ENCODE peak calls at places on chromosomes 11 and 22, in six cellular contexts. One of them, this sample, is unnamed.
A peak's percentile ranks its signal among the peaks of the same experiment; 100 is the strongest.

GRCh38 chr22:34579519-34579918 is 486.4 kb upstream of the ISX start:
- DNase-seq in IMR-90: no peak
- DNase-seq in trophoblast cell: no peak
- DNase-seq in neuronal stem cell: no peak
- DNase-seq in H1: no peak
- DNase-seq in mesenchymal stem cell: no peak
- DNase-seq in this sample: no peak

GRCh38 chr11:133872160-133872559 is 26.8 kb upstream of the SPATA19 start:
- DNase-seq in neuronal stem cell: no peak
- DNase-seq in H1: no peak
- DNase-seq in trophoblast cell: no peak
- DNase-seq in mesenchymal stem cell: no peak
- DNase-seq in IMR-90: no peak
- DNase-seq in this sample: no peak

GRCh38 chr22:48743601-48744282 is 1083.9 kb downstream of the BRD1 start:
- DNase-seq in IMR-90: no peak
- DNase-seq in H1: peak; percentile 37
- DNase-seq in mesenchymal stem cell: no peak
- DNase-seq in trophoblast cell: no peak
- DNase-seq in neuronal stem cell: no peak
- DNase-seq in this sample: no peak

GRCh38 chr11:72758304-72758689 is 6.1 kb upstream of the ARAP1 start:
- DNase-seq in IMR-90: peak; percentile 84
- DNase-seq in mesenchymal stem cell: peak; percentile 60
- DNase-seq in H1: no peak
- DNase-seq in neuronal stem cell: no peak
- DNase-seq in trophoblast cell: peak; percentile 49
- DNase-seq in this sample: no peak

GRCh38 chr22:43921361-43921760 is 2.2 kb upstream of the PNPLA3 start:
- DNase-seq in mesenchymal stem cell: peak; percentile 89
- DNase-seq in trophoblast cell: peak; percentile 81
- DNase-seq in H1: no peak
- DNase-seq in neuronal stem cell: no peak
- DNase-seq in IMR-90: peak; percentile 77
- DNase-seq in this sample: no peak

GRCh38 chr22:17431179-17431578 is 61.9 kb downstream of the CECR2 start:
- DNase-seq in neuronal stem cell: no peak
- DNase-seq in trophoblast cell: no peak
- DNase-seq in H1: no peak
- DNase-seq in mesenchymal stem cell: no peak
- DNase-seq in IMR-90: no peak
- DNase-seq in this sample: no peak

GRCh38 chr11:11979487-11980117 is 28.8 kb downstream of the DKK3 start:
- DNase-seq in H1: no peak
- DNase-seq in mesenchymal stem cell: peak; percentile 91
- DNase-seq in IMR-90: peak; percentile 81
- DNase-seq in neuronal stem cell: no peak
- DNase-seq in trophoblast cell: peak; percentile 93
- DNase-seq in this sample: no peak

GRCh38 chr11:61737131-61737530 is 15.3 kb upstream of the MYRF start:
- DNase-seq in H1: no peak
- DNase-seq in mesenchymal stem cell: no peak
- DNase-seq in trophoblast cell: no peak
- DNase-seq in IMR-90: no peak
- DNase-seq in neuronal stem cell: no peak
- DNase-seq in this sample: no peak

GRCh38 chr11:119375629-119376196 is 5.8 kb downstream of the USP2 start:
- DNase-seq in trophoblast cell: no peak
- DNase-seq in neuronal stem cell: no peak
- DNase-seq in mesenchymal stem cell: peak; percentile 40
- DNase-seq in H1: peak; percentile 57
- DNase-seq in IMR-90: peak; percentile 86
- DNase-seq in this sample: peak; percentile 47

GRCh38 chr11:121451982-121452608 is at the start of gene SORL1:
- DNase-seq in mesenchymal stem cell: peak; percentile 67
- DNase-seq in trophoblast cell: peak; percentile 22
- DNase-seq in H1: peak; percentile 90
- DNase-seq in neuronal stem cell: peak; percentile 78
- DNase-seq in IMR-90: peak; percentile 55
- DNase-seq in this sample: peak; percentile 84

GRCh38 chr11:31940396-31941037 is 129.4 kb upstream of the PAX6 start:
- DNase-seq in trophoblast cell: no peak
- DNase-seq in neuronal stem cell: no peak
- DNase-seq in IMR-90: peak; percentile 30
- DNase-seq in H1: no peak
- DNase-seq in mesenchymal stem cell: no peak
- DNase-seq in this sample: no peak

GRCh38 chr11:65580031-65580692 is 4.3 kb downstream of the EHBP1L1 start:
- DNase-seq in H1: no peak
- DNase-seq in neuronal stem cell: no peak
- DNase-seq in mesenchymal stem cell: no peak
- DNase-seq in IMR-90: no peak
- DNase-seq in trophoblast cell: no peak
- DNase-seq in this sample: no peak

GRCh38 chr22:27952779-27953178 is 33.7 kb upstream of the PITPNB start:
- DNase-seq in IMR-90: no peak
- DNase-seq in H1: no peak
- DNase-seq in trophoblast cell: no peak
- DNase-seq in mesenchymal stem cell: no peak
- DNase-seq in neuronal stem cell: no peak
- DNase-seq in this sample: no peak

GRCh38 chr11:116109228-116109627 is 605.0 kb upstream of the CADM1 start:
- DNase-seq in trophoblast cell: peak; percentile 47
- DNase-seq in H1: no peak
- DNase-seq in IMR-90: peak; percentile 44
- DNase-seq in neuronal stem cell: no peak
- DNase-seq in mesenchymal stem cell: peak; percentile 6
- DNase-seq in this sample: peak; percentile 18

GRCh38 chr11:79182794-79183193 is 258.0 kb downstream of the TENM4 start:
- DNase-seq in trophoblast cell: peak; percentile 82
- DNase-seq in IMR-90: peak; percentile 97
- DNase-seq in H1: no peak
- DNase-seq in neuronal stem cell: no peak
- DNase-seq in mesenchymal stem cell: no peak
- DNase-seq in this sample: no peak

GRCh38 chr11:124467376-124468061 is 22.0 kb upstream of the OR8B8 start:
- DNase-seq in mesenchymal stem cell: no peak
- DNase-seq in IMR-90: peak; percentile 2
- DNase-seq in trophoblast cell: no peak
- DNase-seq in neuronal stem cell: no peak
- DNase-seq in H1: no peak
- DNase-seq in this sample: no peak

GRCh38 chr22:33326540-33327295 is 268.5 kb upstream of the SYN3 start:
- DNase-seq in H1: no peak
- DNase-seq in IMR-90: no peak
- DNase-seq in mesenchymal stem cell: no peak
- DNase-seq in neuronal stem cell: no peak
- DNase-seq in trophoblast cell: no peak
- DNase-seq in this sample: no peak

GRCh38 chr11:64209563-64209843 is 3.0 kb downstream of the FERMT3 start:
- DNase-seq in IMR-90: no peak
- DNase-seq in trophoblast cell: no peak
- DNase-seq in H1: no peak
- DNase-seq in neuronal stem cell: no peak
- DNase-seq in mesenchymal stem cell: no peak
- DNase-seq in this sample: no peak

GRCh38 chr11:30873924-30874323 is 287.8 kb upstream of the MPPED2 start:
- DNase-seq in trophoblast cell: no peak
- DNase-seq in mesenchymal stem cell: no peak
- DNase-seq in H1: no peak
- DNase-seq in IMR-90: no peak
- DNase-seq in neuronal stem cell: no peak
- DNase-seq in this sample: no peak

GRCh38 chr22:30327864-30328345 is 1.2 kb upstream of the TBC1D10A start:
- DNase-seq in IMR-90: no peak
- DNase-seq in mesenchymal stem cell: peak; percentile 22
- DNase-seq in neuronal stem cell: no peak
- DNase-seq in H1: no peak
- DNase-seq in trophoblast cell: peak; percentile 86
- DNase-seq in this sample: peak; percentile 57

GRCh38 chr11:134573857-134574256 is 161.8 kb upstream of the B3GAT1 start:
- DNase-seq in neuronal stem cell: no peak
- DNase-seq in IMR-90: no peak
- DNase-seq in H1: peak; percentile 41
- DNase-seq in mesenchymal stem cell: no peak
- DNase-seq in trophoblast cell: no peak
- DNase-seq in this sample: no peak

GRCh38 chr11:94000641-94001040 is 20.5 kb upstream of the HEPHL1 start:
- DNase-seq in IMR-90: peak; percentile 12
- DNase-seq in H1: no peak
- DNase-seq in mesenchymal stem cell: no peak
- DNase-seq in neuronal stem cell: no peak
- DNase-seq in trophoblast cell: no peak
- DNase-seq in this sample: no peak

GRCh38 chr11:104771782-104772181 is 126.5 kb downstream of the CASP12 start:
- DNase-seq in mesenchymal stem cell: peak; percentile 34
- DNase-seq in IMR-90: no peak
- DNase-seq in neuronal stem cell: no peak
- DNase-seq in trophoblast cell: no peak
- DNase-seq in H1: no peak
- DNase-seq in this sample: no peak

GRCh38 chr22:37074537-37074936 is 23.0 kb downstream of the KCTD17 start:
- DNase-seq in neuronal stem cell: no peak
- DNase-seq in trophoblast cell: no peak
- DNase-seq in mesenchymal stem cell: no peak
- DNase-seq in H1: no peak
- DNase-seq in IMR-90: no peak
- DNase-seq in this sample: no peak

GRCh38 chr11:12585861-12586260 is 88.4 kb upstream of the TEAD1 start:
- DNase-seq in H1: no peak
- DNase-seq in IMR-90: no peak
- DNase-seq in mesenchymal stem cell: no peak
- DNase-seq in trophoblast cell: no peak
- DNase-seq in neuronal stem cell: no peak
- DNase-seq in this sample: no peak

GRCh38 chr11:119368121-119369034 is 13.1 kb downstream of the USP2 start:
- DNase-seq in mesenchymal stem cell: peak; percentile 48
- DNase-seq in trophoblast cell: no peak
- DNase-seq in IMR-90: peak; percentile 34
- DNase-seq in neuronal stem cell: no peak
- DNase-seq in H1: no peak
- DNase-seq in this sample: no peak

GRCh38 chr11:6647282-6647679 is 8.3 kb downstream of the DCHS1 start:
- DNase-seq in trophoblast cell: no peak
- DNase-seq in IMR-90: peak; percentile 56
- DNase-seq in mesenchymal stem cell: peak; percentile 64
- DNase-seq in H1: no peak
- DNase-seq in neuronal stem cell: no peak
- DNase-seq in this sample: no peak

GRCh38 chr11:95371147-95371546 is 140.1 kb upstream of the SESN3 start:
- DNase-seq in trophoblast cell: no peak
- DNase-seq in H1: no peak
- DNase-seq in neuronal stem cell: no peak
- DNase-seq in mesenchymal stem cell: no peak
- DNase-seq in IMR-90: no peak
- DNase-seq in this sample: no peak

GRCh38 chr11:22276535-22276934 is 61.6 kb upstream of the SLC17A6 start:
- DNase-seq in IMR-90: no peak
- DNase-seq in neuronal stem cell: no peak
- DNase-seq in trophoblast cell: no peak
- DNase-seq in H1: no peak
- DNase-seq in mesenchymal stem cell: no peak
- DNase-seq in this sample: no peak

DNA sequence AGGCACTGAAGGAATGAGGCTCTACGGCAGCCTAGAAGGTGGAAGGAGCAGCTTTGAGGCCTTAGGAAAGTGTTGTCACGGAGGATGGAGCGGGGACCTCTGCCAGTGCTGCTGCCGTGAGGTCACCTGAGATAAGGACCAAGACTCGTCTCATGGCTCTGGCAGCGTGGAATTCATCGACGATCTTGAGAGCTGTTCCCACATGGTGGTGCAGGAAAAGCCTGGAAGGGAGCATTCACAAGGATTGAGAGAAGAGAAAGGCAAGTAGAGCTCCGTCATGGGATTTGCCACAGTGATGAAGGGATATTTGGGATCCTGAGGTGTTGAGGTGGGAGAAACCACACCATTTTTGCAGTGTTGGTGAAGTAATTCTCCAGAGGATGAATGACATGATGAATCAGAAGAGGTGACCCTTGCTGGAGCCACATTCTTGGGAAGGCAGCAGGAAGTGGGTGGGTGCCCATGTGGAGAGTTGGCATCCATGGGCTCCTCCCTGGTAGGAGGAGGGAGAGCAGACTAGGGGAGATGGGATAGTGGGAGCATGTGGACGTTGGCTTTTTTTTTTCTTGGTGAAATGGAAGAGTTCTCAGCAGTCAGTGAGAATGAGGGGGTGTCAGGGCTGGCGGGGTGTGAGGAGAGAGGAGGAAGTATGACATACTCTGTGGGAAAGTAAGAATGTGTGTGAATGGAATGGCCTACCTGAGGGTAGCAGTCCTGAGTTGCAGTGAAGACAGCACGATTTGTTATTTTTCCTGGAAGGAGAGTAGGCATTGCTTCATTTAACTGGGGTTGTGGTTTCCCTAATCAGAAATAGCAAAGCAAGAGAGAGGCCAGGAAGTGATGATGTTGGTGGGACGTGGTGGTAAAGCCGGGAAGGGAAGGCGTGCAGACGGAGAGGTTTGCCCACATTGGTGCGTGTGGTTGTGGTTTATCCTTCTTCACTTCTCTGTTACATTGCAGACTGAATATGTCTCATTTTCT is 11.1 kb downstream of the PPP6R3 start:
- DNase-seq in H1: peak; percentile 35
- DNase-seq in trophoblast cell: no peak
- DNase-seq in mesenchymal stem cell: no peak
- DNase-seq in neuronal stem cell: no peak
- DNase-seq in IMR-90: peak; percentile 29
- DNase-seq in this sample: no peak
- H3K14ac ChIP-seq in H1: no peak overlapping the region
- H3K14ac ChIP-seq in trophoblast cell: no peak overlapping the region
- H3K14ac ChIP-seq in mesenchymal stem cell: no peak overlapping the region
- H3K14ac ChIP-seq in neuronal stem cell: no peak overlapping the region
- H3K14ac ChIP-seq in IMR-90: peak overlapping the region; percentile 7
- H3K14ac ChIP-seq in this sample: no peak overlapping the region

GRCh38 chr22:24997023-24997422 is 44.5 kb downstream of the KIAA1671 start:
- DNase-seq in neuronal stem cell: no peak
- DNase-seq in mesenchymal stem cell: no peak
- DNase-seq in trophoblast cell: no peak
- DNase-seq in IMR-90: no peak
- DNase-seq in H1: no peak
- DNase-seq in this sample: no peak
- H2AK5ac ChIP-seq in neuronal stem cell: no peak overlapping the region
- H2AK5ac ChIP-seq in mesenchymal stem cell: no peak overlapping the region
- H2AK5ac ChIP-seq in trophoblast cell: no peak overlapping the region
- H2AK5ac ChIP-seq in IMR-90: no peak overlapping the region
- H2AK5ac ChIP-seq in H1: no peak overlapping the region
- H2AK5ac ChIP-seq in this sample: no peak overlapping the region

GRCh38 chr11:9601041-9601875 is 27.8 kb downstream of the WEE1 start:
- DNase-seq in H1: peak; percentile 52
- DNase-seq in mesenchymal stem cell: peak; percentile 82
- DNase-seq in IMR-90: peak; percentile 89
- DNase-seq in trophoblast cell: no peak
- DNase-seq in neuronal stem cell: no peak
- DNase-seq in this sample: peak; percentile 69
- H3K4ac ChIP-seq in H1: no peak overlapping the region
- H3K4ac ChIP-seq in mesenchymal stem cell: no peak overlapping the region
- H3K4ac ChIP-seq in IMR-90: peak overlapping the region; percentile 93
- H3K4ac ChIP-seq in trophoblast cell: no peak overlapping the region
- H3K4ac ChIP-seq in neuronal stem cell: no peak overlapping the region
- H3K4ac ChIP-seq in this sample: no peak overlapping the region

GRCh38 chr11:60183595-60184201 is 815 bp upstream of the MS4A6A start:
- DNase-seq in mesenchymal stem cell: no peak
- DNase-seq in trophoblast cell: no peak
- DNase-seq in IMR-90: no peak
- DNase-seq in neuronal stem cell: no peak
- DNase-seq in H1: no peak
- DNase-seq in this sample: no peak
- H3K14ac ChIP-seq in mesenchymal stem cell: no peak overlapping the region
- H3K14ac ChIP-seq in trophoblast cell: no peak overlapping the region
- H3K14ac ChIP-seq in IMR-90: no peak overlapping the region
- H3K14ac ChIP-seq in neuronal stem cell: no peak overlapping the region
- H3K14ac ChIP-seq in H1: no peak overlapping the region
- H3K14ac ChIP-seq in this sample: no peak overlapping the region